ENCODE peak calls at places on chromosomes 13 and 19, in eight cellular contexts. V, N, R, X, Q, U, F and O are unnamed samples.

GRCh38 chr13:47545630-47546029 is 455.4 kb downstream of the SUCLA2 start:
- DNase-seq in R (no peak), N (no peak), X (no peak), Q (no peak), F (no peak), V (no peak), U (no peak), O (no peak)

GRCh38 chr19:55179570-55180484 is at the start of gene SYT5:
- DNase-seq in Q (no peak), U (peak; percentile 35), X (no peak), N (no peak), V (peak; percentile 40), R (peak; percentile 82), F (peak; percentile 62), O (peak; percentile 24)

GRCh38 chr13:30968734-30969335 is 36.4 kb downstream of the TEX26 start:
- DNase-seq in U (peak; percentile 69), F (no peak), X (no peak), N (no peak), V (no peak), Q (peak; percentile 71), R (no peak), O (peak; percentile 68)

GRCh38 chr13:48578516-48579166 is 45.8 kb upstream of the RCBTB2 start:
- DNase-seq in Q (no peak), U (no peak), X (no peak), F (no peak), R (no peak), V (no peak), N (no peak), O (no peak)

GRCh38 chr13:73849292-73849691 is 284.9 kb downstream of the KLF12 start:
- DNase-seq in V (no peak), N (peak; percentile 52), X (peak; percentile 47), Q (peak; percentile 57), R (no peak), F (no peak), U (peak; percentile 57), O (peak; percentile 44)

GRCh38 chr13:103224804-103225203 is 158.6 kb upstream of the SLC10A2 start:
- DNase-seq in N (no peak), V (no peak), Q (no peak), U (no peak), F (no peak), R (no peak), X (no peak), O (no peak)

GRCh38 chr13:49512578-49512977 is 16.8 kb downstream of the PHF11 start:
- DNase-seq in N (no peak), U (no peak), F (no peak), R (no peak), V (no peak), X (no peak), Q (no peak), O (no peak)

GRCh38 chr13:67353891-67354459 is 123.8 kb upstream of the PCDH9 start:
- DNase-seq in F (no peak), X (no peak), N (no peak), Q (peak; percentile 47), U (peak; percentile 26), R (no peak), V (no peak), O (no peak)

GRCh38 chr13:111461445-111462149 is 141.2 kb downstream of the TEX29 start:
- DNase-seq in U (no peak), Q (no peak), N (no peak), R (no peak), X (no peak), F (no peak), V (no peak), O (no peak)

GRCh38 chr19:17957887-17958286 is 9.0 kb upstream of the KCNN1 start:
- DNase-seq in F (no peak), U (no peak), V (no peak), Q (no peak), N (no peak), R (no peak), X (no peak), O (no peak)

GRCh38 chr19:35421362-35421761 is 26.7 kb upstream of the FFAR2 start:
- DNase-seq in R (no peak), N (no peak), U (no peak), F (no peak), Q (no peak), V (no peak), X (no peak), O (no peak)

GRCh38 chr13:95553271-95553588 is 710 bp downstream of the CLDN10 start:
- DNase-seq in N (no peak), Q (no peak), R (no peak), X (no peak), U (no peak), F (no peak), V (no peak), O (no peak)

GRCh38 chr13:95556981-95557380 is 4.5 kb downstream of the CLDN10 start:
- DNase-seq in U (no peak), V (no peak), N (no peak), F (no peak), Q (no peak), R (no peak), X (no peak), O (no peak)

GRCh38 chr13:95552208-95552538 is 347 bp upstream of the CLDN10 start:
- DNase-seq in V (no peak), N (no peak), X (no peak), U (no peak), Q (no peak), F (no peak), R (no peak), O (no peak)

GRCh38 chr13:95552539-95553270 is at the start of gene CLDN10:
- DNase-seq in U (no peak), Q (no peak), R (peak; percentile 77), F (peak; percentile 19), N (no peak), X (no peak), V (no peak), O (no peak)

GRCh38 chr13:95553614-95554385 is 1.3 kb downstream of the CLDN10 start:
- DNase-seq in F (peak; percentile 21), N (no peak), X (no peak), U (no peak), R (no peak), Q (no peak), V (no peak), O (peak; percentile 24)
- H3K4me3 ChIP-seq in F (peak overlapping the region; percentile 3), N (no peak overlapping the region), X (no peak overlapping the region), U (no peak overlapping the region), R (peak overlapping the region; percentile 59), Q (no peak overlapping the region), V (peak overlapping the region; percentile 13), O (no peak overlapping the region)

GRCh38 chr19:38737921-38738731 is 6.1 kb downstream of the CAPN12 start:
- DNase-seq in V (no peak), F (no peak), N (no peak), X (no peak), R (peak; percentile 77), Q (no peak), U (no peak), O (no peak)
- TF ChIP-seq CTCF in V (no peak), F (no peak), N (no peak), X (no peak), R (no peak), Q (no peak), U (peak; percentile 4), O (no peak)

DNA sequence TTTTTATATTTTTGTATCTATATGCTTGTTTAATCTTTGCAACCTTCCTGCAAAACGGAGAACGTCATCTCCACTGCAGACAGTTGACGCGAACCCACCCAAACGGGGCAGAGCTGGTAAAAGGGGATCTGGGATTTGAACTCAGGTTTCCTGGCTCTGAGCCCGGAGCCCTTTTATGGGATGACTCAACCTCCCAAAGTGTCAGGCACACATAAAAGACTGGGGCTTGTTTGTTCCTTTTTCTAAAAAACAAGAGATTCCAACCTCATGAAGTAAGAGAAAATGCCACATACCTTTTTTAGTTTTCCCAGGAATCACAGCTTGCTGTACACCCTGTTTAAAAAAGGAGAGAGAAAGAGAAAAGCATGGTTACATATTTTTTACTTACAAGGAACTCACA is 78.9 kb downstream of the GADD45B start:
- DNase-seq in R (peak; percentile 39), V (no peak), Q (peak; percentile 40), F (no peak), N (no peak), U (no peak), X (no peak), O (peak; percentile 82)
- H3K4me3 ChIP-seq in R (no peak overlapping the region), V (no peak overlapping the region), Q (no peak overlapping the region), F (no peak overlapping the region), N (no peak overlapping the region), U (no peak overlapping the region), X (no peak overlapping the region), O (no peak overlapping the region)

DNA sequence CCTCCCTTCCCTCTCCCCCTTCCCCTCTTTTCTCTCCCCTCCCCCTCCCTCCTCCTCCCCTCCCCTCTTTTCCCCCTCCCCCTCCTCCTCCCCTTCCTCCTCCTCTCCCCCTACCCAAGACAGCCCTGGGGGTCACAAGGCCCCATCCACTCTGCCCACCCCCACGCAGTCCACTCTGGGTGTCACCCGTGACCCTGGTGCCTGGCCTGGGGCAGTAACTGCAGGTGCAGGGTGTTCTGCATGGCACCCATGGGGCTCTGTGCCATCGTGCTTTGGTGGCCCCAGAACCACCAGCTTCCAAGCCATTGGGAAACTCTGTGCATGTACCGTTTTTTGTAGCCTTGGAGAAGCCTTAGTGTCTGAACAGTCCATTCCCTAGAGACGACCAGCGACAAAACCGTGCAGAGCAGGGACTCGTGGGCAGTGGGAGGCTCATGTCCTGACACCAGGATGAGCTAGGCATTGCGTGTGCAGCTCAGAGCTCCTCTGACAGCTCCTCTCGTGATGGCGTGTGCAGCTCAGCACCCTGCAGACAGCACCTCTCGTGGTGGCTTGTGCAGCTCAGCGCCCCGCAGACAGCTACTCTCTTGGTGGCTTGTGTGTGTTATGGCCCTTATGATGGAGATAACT is 43.7 kb upstream of the F7 start:
- DNase-seq in R (peak; percentile 47), X (no peak), Q (no peak), F (no peak), N (no peak), V (no peak), U (no peak), O (no peak)
- TF ChIP-seq CTCF in R (no peak), X (no peak), Q (no peak), F (no peak), N (no peak), V (no peak), U (no peak), O (no peak)

DNA sequence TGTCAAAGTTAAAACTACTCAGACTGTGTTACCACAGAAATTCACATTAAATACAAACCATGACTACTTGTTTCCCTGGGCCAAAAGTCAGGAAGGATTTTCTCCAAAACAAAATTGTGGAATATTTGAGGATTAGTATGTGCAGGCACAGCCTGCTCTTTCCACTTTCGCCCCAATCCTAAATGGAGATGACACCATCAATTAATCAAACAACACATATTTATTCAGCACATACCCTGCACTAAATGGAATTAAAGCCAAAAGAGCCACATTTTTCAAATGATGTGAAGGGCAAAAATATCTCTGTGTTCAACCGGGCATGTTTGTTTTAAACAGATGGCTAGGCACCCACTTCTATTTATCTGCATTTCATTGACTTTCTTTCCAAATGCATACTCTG is 523.1 kb downstream of the DCT start:
- DNase-seq in V (no peak), F (no peak), R (no peak), N (no peak), U (no peak), Q (no peak), X (no peak), O (peak; percentile 14)
- H3K4me3 ChIP-seq in V (no peak overlapping the region), F (no peak overlapping the region), R (no peak overlapping the region), N (no peak overlapping the region), U (no peak overlapping the region), Q (no peak overlapping the region), X (no peak overlapping the region), O (no peak overlapping the region)